ENCODE peak calls at places on chromosomes 7 and 10, in four cellular contexts. One of them, this sample, is unnamed.

GRCh38 chr10:5091196-5091595 is 3.0 kb upstream of the AKR1C3 start:
- DNase-seq in NCI-H1092: no peak
- DNase-seq in adrenal gland: no peak
- DNase-seq in NAMALWA: no peak
- DNase-seq in this sample: no peak

GRCh38 chr10:23065549-23065948 is 29.8 kb upstream of the MSRB2 start:
- DNase-seq in NCI-H1092: no peak
- DNase-seq in adrenal gland: peak
- DNase-seq in NAMALWA: no peak
- DNase-seq in this sample: no peak

GRCh38 chr7:7484072-7484471 is 51.6 kb downstream of the COL28A1 start:
- DNase-seq in NCI-H1092: no peak
- DNase-seq in adrenal gland: no peak
- DNase-seq in NAMALWA: no peak
- DNase-seq in this sample: no peak

GRCh38 chr10:7700577-7701125 is 2.5 kb upstream of the ITIH2 start:
- DNase-seq in NCI-H1092: no peak
- DNase-seq in adrenal gland: no peak
- DNase-seq in NAMALWA: no peak
- DNase-seq in this sample: no peak

GRCh38 chr10:133126431-133127290 is 33.4 kb upstream of the KNDC1 start:
- DNase-seq in NCI-H1092: no peak
- DNase-seq in adrenal gland: peak
- DNase-seq in NAMALWA: no peak
- DNase-seq in this sample: no peak

GRCh38 chr7:119802147-119802546 is 470.8 kb upstream of the KCND2 start:
- DNase-seq in NCI-H1092: no peak
- DNase-seq in adrenal gland: no peak
- DNase-seq in NAMALWA: no peak
- DNase-seq in this sample: no peak

GRCh38 chr7:26667514-26668133 is 196.8 kb downstream of the SKAP2 start:
- DNase-seq in NCI-H1092: peak
- DNase-seq in adrenal gland: peak
- DNase-seq in NAMALWA: peak
- DNase-seq in this sample: peak

GRCh38 chr10:124106241-124106905 is 13.0 kb upstream of the CHST15 start:
- DNase-seq in NCI-H1092: no peak
- DNase-seq in adrenal gland: peak
- DNase-seq in NAMALWA: peak
- DNase-seq in this sample: no peak

GRCh38 chr10:121772890-121773289 is 154.9 kb downstream of the ATE1 start:
- DNase-seq in NCI-H1092: no peak
- DNase-seq in adrenal gland: no peak
- DNase-seq in NAMALWA: no peak
- DNase-seq in this sample: no peak

GRCh38 chr10:119113805-119114732 is 10.2 kb downstream of the DENND10 start:
- DNase-seq in NCI-H1092: no peak
- DNase-seq in adrenal gland: no peak
- DNase-seq in NAMALWA: no peak
- DNase-seq in this sample: no peak

GRCh38 chr10:122461729-122462532 is 578 bp downstream of the HTRA1 start:
- DNase-seq in NCI-H1092: no peak
- DNase-seq in adrenal gland: peak
- DNase-seq in NAMALWA: no peak
- DNase-seq in this sample: no peak

GRCh38 chr7:151876112-151876898 is 610 bp downstream of the PRKAG2 start:
- DNase-seq in NCI-H1092: peak
- DNase-seq in adrenal gland: peak
- DNase-seq in NAMALWA: no peak
- DNase-seq in this sample: peak

GRCh38 chr10:124677871-124678565 is 66.2 kb downstream of the FAM53B start:
- DNase-seq in NCI-H1092: no peak
- DNase-seq in adrenal gland: no peak
- DNase-seq in NAMALWA: no peak
- DNase-seq in this sample: no peak

GRCh38 chr10:77205135-77205534 is 432.5 kb downstream of the KCNMA1 start:
- DNase-seq in NCI-H1092: no peak
- DNase-seq in adrenal gland: no peak
- DNase-seq in NAMALWA: no peak
- DNase-seq in this sample: no peak

GRCh38 chr7:102214477-102215072 is 72.1 kb upstream of the SH2B2 start:
- DNase-seq in NCI-H1092: no peak
- DNase-seq in adrenal gland: no peak
- DNase-seq in NAMALWA: no peak
- DNase-seq in this sample: no peak

GRCh38 chr7:55180821-55181542 is 162.2 kb downstream of the EGFR start:
- DNase-seq in NCI-H1092: no peak
- DNase-seq in adrenal gland: no peak
- DNase-seq in NAMALWA: no peak
- DNase-seq in this sample: no peak

GRCh38 chr7:70579397-70580097 is 552.4 kb upstream of the GALNT17 start:
- DNase-seq in NCI-H1092: no peak
- DNase-seq in adrenal gland: no peak
- DNase-seq in NAMALWA: no peak
- DNase-seq in this sample: no peak

GRCh38 chr7:143368387-143368786 is 5.9 kb upstream of the FAM131B start:
- DNase-seq in NCI-H1092: no peak
- DNase-seq in adrenal gland: no peak
- DNase-seq in NAMALWA: no peak
- DNase-seq in this sample: no peak

GRCh38 chr10:122847782-122848604 is 2.3 kb upstream of the CUZD1 start:
- DNase-seq in NCI-H1092: no peak
- DNase-seq in adrenal gland: no peak
- DNase-seq in NAMALWA: peak
- DNase-seq in this sample: peak

GRCh38 chr7:81367335-81367801 is 402.5 kb downstream of the HGF start:
- DNase-seq in NCI-H1092: no peak
- DNase-seq in adrenal gland: no peak
- DNase-seq in NAMALWA: no peak
- DNase-seq in this sample: no peak

GRCh38 chr10:114751856-114752255 is 69.7 kb upstream of the FHIP2A start:
- DNase-seq in NCI-H1092: no peak
- DNase-seq in adrenal gland: no peak
- DNase-seq in NAMALWA: no peak
- DNase-seq in this sample: no peak

GRCh38 chr10:101897633-101898032 is 54.0 kb upstream of the KCNIP2 start:
- DNase-seq in NCI-H1092: no peak
- DNase-seq in adrenal gland: peak
- DNase-seq in NAMALWA: no peak
- DNase-seq in this sample: peak

GRCh38 chr7:139743967-139744767 is 33.6 kb downstream of the HIPK2 start:
- DNase-seq in NCI-H1092: no peak
- DNase-seq in adrenal gland: no peak
- DNase-seq in NAMALWA: no peak
- DNase-seq in this sample: no peak

GRCh38 chr7:37377231-37377630 is 71.4 kb downstream of the ELMO1 start:
- DNase-seq in NCI-H1092: no peak
- DNase-seq in adrenal gland: no peak
- DNase-seq in NAMALWA: no peak
- DNase-seq in this sample: no peak

GRCh38 chr7:79622781-79623180 is 169.3 kb upstream of the MAGI2 start:
- DNase-seq in NCI-H1092: no peak
- DNase-seq in adrenal gland: no peak
- DNase-seq in NAMALWA: no peak
- DNase-seq in this sample: no peak

GRCh38 chr10:1180836-1181235 is 124.7 kb downstream of the WDR37 start:
- DNase-seq in NCI-H1092: no peak
- DNase-seq in adrenal gland: no peak
- DNase-seq in NAMALWA: no peak
- DNase-seq in this sample: no peak

GRCh38 chr10:36129051-36129450 is 487.0 kb upstream of the FZD8 start:
- DNase-seq in NCI-H1092: no peak
- DNase-seq in adrenal gland: no peak
- DNase-seq in NAMALWA: no peak
- DNase-seq in this sample: no peak

GRCh38 chr7:89133819-89134218 is 338.3 kb upstream of the TEX47 start:
- DNase-seq in NCI-H1092: no peak
- DNase-seq in adrenal gland: no peak
- DNase-seq in NAMALWA: no peak
- DNase-seq in this sample: no peak

GRCh38 chr10:90857635-90858488 is at the start of gene HTR7:
- DNase-seq in NCI-H1092: peak
- DNase-seq in adrenal gland: peak
- DNase-seq in NAMALWA: no peak
- DNase-seq in this sample: no peak

GRCh38 chr7:73894851-73895441 is 34.0 kb downstream of the TMEM270 start:
- DNase-seq in NCI-H1092: no peak
- DNase-seq in adrenal gland: no peak
- DNase-seq in NAMALWA: no peak
- DNase-seq in this sample: no peak

GRCh38 chr7:80439894-80440811 is 71.7 kb downstream of the GNAT3 start:
- DNase-seq in NCI-H1092: no peak
- DNase-seq in adrenal gland: no peak
- DNase-seq in NAMALWA: no peak
- DNase-seq in this sample: no peak